ENCODE peak calls at places on chromosomes 6 and 20, in four cellular contexts. One of them, this sample, is unnamed.

GRCh38 chr6:116764961-116765841 is at the start of gene FAM162B:
- DNase-seq in fibroblast of pulmonary artery: peak
- DNase-seq in endothelial cell: peak
- DNase-seq in RWPE1: peak
- DNase-seq in this sample: no peak

GRCh38 chr20:58481541-58482021 is 33.6 kb downstream of the APCDD1L start:
- DNase-seq in RWPE1: peak
- DNase-seq in endothelial cell: peak
- DNase-seq in fibroblast of pulmonary artery: peak
- DNase-seq in this sample: peak

GRCh38 chr6:34390531-34391013 is 1.9 kb downstream of the NUDT3 start:
- DNase-seq in RWPE1: no peak
- DNase-seq in fibroblast of pulmonary artery: no peak
- DNase-seq in endothelial cell: no peak
- DNase-seq in this sample: no peak

GRCh38 chr20:5168582-5169396 is 42.0 kb downstream of the CDS2 start:
- DNase-seq in RWPE1: peak
- DNase-seq in endothelial cell: peak
- DNase-seq in fibroblast of pulmonary artery: peak
- DNase-seq in this sample: no peak

GRCh38 chr20:16714242-16714641 is 15.6 kb upstream of the SNRPB2 start:
- DNase-seq in fibroblast of pulmonary artery: no peak
- DNase-seq in endothelial cell: no peak
- DNase-seq in RWPE1: no peak
- DNase-seq in this sample: no peak

GRCh38 chr6:31961616-31962015 is 2.6 kb downstream of the SKIC2 start:
- DNase-seq in endothelial cell: no peak
- DNase-seq in RWPE1: no peak
- DNase-seq in fibroblast of pulmonary artery: no peak
- DNase-seq in this sample: no peak

GRCh38 chr20:57727863-57728262 is 18.0 kb upstream of the PMEPA1 start:
- DNase-seq in RWPE1: no peak
- DNase-seq in endothelial cell: no peak
- DNase-seq in fibroblast of pulmonary artery: no peak
- DNase-seq in this sample: no peak

GRCh38 chr6:13030421-13030820 is 297.9 kb downstream of the TBC1D7 start:
- DNase-seq in endothelial cell: no peak
- DNase-seq in RWPE1: no peak
- DNase-seq in fibroblast of pulmonary artery: no peak
- DNase-seq in this sample: no peak

GRCh38 chr20:828987-829386 is 4.5 kb upstream of the FAM110A start:
- DNase-seq in endothelial cell: no peak
- DNase-seq in RWPE1: no peak
- DNase-seq in fibroblast of pulmonary artery: no peak
- DNase-seq in this sample: no peak

GRCh38 chr6:143196525-143197225 is 136.0 kb downstream of the AIG1 start:
- DNase-seq in fibroblast of pulmonary artery: peak
- DNase-seq in endothelial cell: no peak
- DNase-seq in RWPE1: no peak
- DNase-seq in this sample: no peak

GRCh38 chr20:62599216-62600110 is 42.8 kb upstream of the SLCO4A1 start:
- DNase-seq in fibroblast of pulmonary artery: no peak
- DNase-seq in RWPE1: no peak
- DNase-seq in endothelial cell: no peak
- DNase-seq in this sample: no peak

GRCh38 chr6:156601821-156602301 is 175.3 kb upstream of the ARID1B start:
- DNase-seq in RWPE1: no peak
- DNase-seq in endothelial cell: no peak
- DNase-seq in fibroblast of pulmonary artery: no peak
- DNase-seq in this sample: no peak

GRCh38 chr6:22784611-22785010 is 215.2 kb downstream of the HDGFL1 start:
- DNase-seq in endothelial cell: no peak
- DNase-seq in RWPE1: no peak
- DNase-seq in fibroblast of pulmonary artery: peak
- DNase-seq in this sample: no peak

GRCh38 chr20:6886065-6886729 is 118.7 kb downstream of the BMP2 start:
- DNase-seq in endothelial cell: no peak
- DNase-seq in fibroblast of pulmonary artery: no peak
- DNase-seq in RWPE1: no peak
- DNase-seq in this sample: no peak

GRCh38 chr6:37251211-37251610 is 6.4 kb upstream of the TBC1D22B start:
- DNase-seq in endothelial cell: no peak
- DNase-seq in fibroblast of pulmonary artery: peak
- DNase-seq in RWPE1: no peak
- DNase-seq in this sample: no peak

GRCh38 chr6:116096979-116097816 is 3.5 kb upstream of the NT5DC1 start:
- DNase-seq in endothelial cell: no peak
- DNase-seq in fibroblast of pulmonary artery: peak
- DNase-seq in RWPE1: no peak
- DNase-seq in this sample: no peak

GRCh38 chr6:87617405-87617804 is 27.5 kb downstream of the ORC3 start:
- DNase-seq in endothelial cell: no peak
- DNase-seq in fibroblast of pulmonary artery: no peak
- DNase-seq in RWPE1: no peak
- DNase-seq in this sample: no peak

GRCh38 chr6:32949113-32949512 is 3.8 kb downstream of the HLA-DMA start:
- DNase-seq in endothelial cell: no peak
- DNase-seq in fibroblast of pulmonary artery: no peak
- DNase-seq in RWPE1: no peak
- DNase-seq in this sample: no peak

GRCh38 chr20:45994761-45995160 is 13.9 kb upstream of the MMP9 start:
- DNase-seq in endothelial cell: no peak
- DNase-seq in fibroblast of pulmonary artery: no peak
- DNase-seq in RWPE1: no peak
- DNase-seq in this sample: no peak

GRCh38 chr6:37657117-37657886 is 40.4 kb downstream of the MDGA1 start:
- DNase-seq in endothelial cell: no peak
- DNase-seq in RWPE1: peak
- DNase-seq in fibroblast of pulmonary artery: no peak
- DNase-seq in this sample: no peak

GRCh38 chr20:58075565-58075964 is 152.9 kb downstream of the ANKRD60 start:
- DNase-seq in endothelial cell: no peak
- DNase-seq in fibroblast of pulmonary artery: no peak
- DNase-seq in RWPE1: no peak
- DNase-seq in this sample: no peak

GRCh38 chr6:14121936-14122344 is 4.4 kb downstream of the CD83 start:
- DNase-seq in fibroblast of pulmonary artery: no peak
- DNase-seq in RWPE1: no peak
- DNase-seq in endothelial cell: no peak
- DNase-seq in this sample: peak

GRCh38 chr6:16769986-16770376 is 8.7 kb upstream of the ATXN1 start:
- DNase-seq in fibroblast of pulmonary artery: peak
- DNase-seq in endothelial cell: no peak
- DNase-seq in RWPE1: no peak
- DNase-seq in this sample: no peak

GRCh38 chr20:4064118-4064962 is 49.0 kb upstream of the RNF24 start:
- DNase-seq in RWPE1: peak
- DNase-seq in endothelial cell: no peak
- DNase-seq in fibroblast of pulmonary artery: peak
- DNase-seq in this sample: no peak

GRCh38 chr6:156699017-156699421 is 78.2 kb upstream of the ARID1B start:
- DNase-seq in RWPE1: peak
- DNase-seq in endothelial cell: no peak
- DNase-seq in fibroblast of pulmonary artery: peak
- DNase-seq in this sample: no peak

GRCh38 chr6:152642578-152643375 is 5.6 kb upstream of the SYNE1 start:
- DNase-seq in RWPE1: peak
- DNase-seq in fibroblast of pulmonary artery: peak
- DNase-seq in endothelial cell: peak
- DNase-seq in this sample: peak

GRCh38 chr6:136550045-136550329 is 235 bp downstream of the MAP7 start:
- DNase-seq in RWPE1: peak
- DNase-seq in fibroblast of pulmonary artery: no peak
- DNase-seq in endothelial cell: peak
- DNase-seq in this sample: peak
- TF ChIP-seq CTCF in RWPE1: no peak
- TF ChIP-seq CTCF in fibroblast of pulmonary artery: no peak
- TF ChIP-seq CTCF in endothelial cell: no peak
- TF ChIP-seq CTCF in this sample: no peak

GRCh38 chr6:4145083-4145482 is 9.7 kb upstream of the ECI2 start:
- DNase-seq in fibroblast of pulmonary artery: no peak
- DNase-seq in endothelial cell: no peak
- DNase-seq in RWPE1: no peak
- DNase-seq in this sample: no peak
- TF ChIP-seq CTCF in fibroblast of pulmonary artery: no peak
- TF ChIP-seq CTCF in endothelial cell: no peak
- TF ChIP-seq CTCF in RWPE1: no peak
- TF ChIP-seq CTCF in this sample: no peak

GRCh38 chr6:7673063-7673536 is 52.8 kb upstream of the BMP6 start:
- DNase-seq in RWPE1: peak
- DNase-seq in fibroblast of pulmonary artery: peak
- DNase-seq in endothelial cell: peak
- DNase-seq in this sample: no peak

GRCh38 chr6:7671581-7671980 is 54.3 kb upstream of the BMP6 start:
- DNase-seq in fibroblast of pulmonary artery: peak
- DNase-seq in RWPE1: no peak
- DNase-seq in endothelial cell: no peak
- DNase-seq in this sample: no peak

GRCh38 chr6:7671076-7671475 is 54.8 kb upstream of the BMP6 start:
- DNase-seq in RWPE1: peak
- DNase-seq in endothelial cell: no peak
- DNase-seq in fibroblast of pulmonary artery: peak
- DNase-seq in this sample: no peak

GRCh38 chr6:7672066-7673062 is 53.5 kb upstream of the BMP6 start:
- DNase-seq in RWPE1: no peak
- DNase-seq in fibroblast of pulmonary artery: no peak
- DNase-seq in endothelial cell: no peak
- DNase-seq in this sample: no peak

GRCh38 chr6:7669742-7670141 is 56.2 kb upstream of the BMP6 start:
- DNase-seq in endothelial cell: no peak
- DNase-seq in fibroblast of pulmonary artery: no peak
- DNase-seq in RWPE1: no peak
- DNase-seq in this sample: no peak
- TF ChIP-seq CTCF in endothelial cell: no peak
- TF ChIP-seq CTCF in fibroblast of pulmonary artery: no peak
- TF ChIP-seq CTCF in RWPE1: no peak
- TF ChIP-seq CTCF in this sample: no peak

DNA sequence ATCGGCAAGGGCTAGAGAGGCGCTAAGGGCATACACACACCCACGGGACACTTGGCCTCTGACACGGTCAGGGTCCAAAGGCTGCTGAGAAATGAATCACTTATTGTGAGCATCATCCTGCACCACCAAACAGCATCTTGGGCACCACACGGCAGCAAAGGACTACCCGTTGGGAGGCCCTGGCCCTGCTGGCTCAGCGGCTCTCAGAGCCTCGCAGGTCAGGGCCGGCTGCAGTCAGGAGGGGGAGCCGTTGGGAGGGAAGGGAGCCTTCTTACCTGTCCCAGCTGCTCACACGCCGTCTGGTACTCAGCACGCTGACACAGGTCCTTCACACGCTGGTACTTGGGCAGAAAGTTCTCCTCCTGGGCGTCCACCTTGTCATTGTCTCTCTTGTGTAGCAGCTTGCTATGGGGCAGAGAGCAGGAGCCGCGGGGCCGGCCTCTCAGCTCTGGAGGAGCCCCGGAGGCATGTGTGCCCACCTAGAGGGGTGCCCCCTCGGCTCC is 109.0 kb downstream of the SULF2 start:
- DNase-seq in endothelial cell: no peak
- DNase-seq in fibroblast of pulmonary artery: no peak
- DNase-seq in RWPE1: no peak
- DNase-seq in this sample: no peak
- TF ChIP-seq CTCF in endothelial cell: no peak
- TF ChIP-seq CTCF in fibroblast of pulmonary artery: no peak
- TF ChIP-seq CTCF in RWPE1: no peak
- TF ChIP-seq CTCF in this sample: no peak

DNA sequence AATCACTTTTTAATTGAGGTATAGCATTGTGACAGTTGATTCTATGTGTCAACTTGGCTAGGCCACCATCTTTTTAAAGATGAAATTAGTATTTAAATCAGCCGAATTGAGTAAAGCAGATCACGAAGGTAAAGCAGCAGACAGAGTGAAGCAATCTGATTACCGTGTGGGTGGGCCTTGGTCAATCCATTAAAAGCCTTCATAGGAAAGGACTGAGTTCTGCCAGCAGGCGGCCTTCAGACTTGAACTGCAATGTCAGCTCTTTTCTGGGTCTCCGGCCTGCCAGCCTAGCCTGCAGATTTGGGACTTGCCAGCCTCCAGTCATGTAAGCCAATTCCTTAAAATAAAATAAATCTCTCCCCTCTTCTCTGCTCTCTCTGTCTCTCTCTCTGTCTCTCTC is 22.4 kb upstream of the TGM2 start:
- DNase-seq in endothelial cell: no peak
- DNase-seq in RWPE1: no peak
- DNase-seq in fibroblast of pulmonary artery: no peak
- DNase-seq in this sample: no peak
- TF ChIP-seq CTCF in endothelial cell: no peak
- TF ChIP-seq CTCF in RWPE1: no peak
- TF ChIP-seq CTCF in fibroblast of pulmonary artery: peak
- TF ChIP-seq CTCF in this sample: no peak

DNA sequence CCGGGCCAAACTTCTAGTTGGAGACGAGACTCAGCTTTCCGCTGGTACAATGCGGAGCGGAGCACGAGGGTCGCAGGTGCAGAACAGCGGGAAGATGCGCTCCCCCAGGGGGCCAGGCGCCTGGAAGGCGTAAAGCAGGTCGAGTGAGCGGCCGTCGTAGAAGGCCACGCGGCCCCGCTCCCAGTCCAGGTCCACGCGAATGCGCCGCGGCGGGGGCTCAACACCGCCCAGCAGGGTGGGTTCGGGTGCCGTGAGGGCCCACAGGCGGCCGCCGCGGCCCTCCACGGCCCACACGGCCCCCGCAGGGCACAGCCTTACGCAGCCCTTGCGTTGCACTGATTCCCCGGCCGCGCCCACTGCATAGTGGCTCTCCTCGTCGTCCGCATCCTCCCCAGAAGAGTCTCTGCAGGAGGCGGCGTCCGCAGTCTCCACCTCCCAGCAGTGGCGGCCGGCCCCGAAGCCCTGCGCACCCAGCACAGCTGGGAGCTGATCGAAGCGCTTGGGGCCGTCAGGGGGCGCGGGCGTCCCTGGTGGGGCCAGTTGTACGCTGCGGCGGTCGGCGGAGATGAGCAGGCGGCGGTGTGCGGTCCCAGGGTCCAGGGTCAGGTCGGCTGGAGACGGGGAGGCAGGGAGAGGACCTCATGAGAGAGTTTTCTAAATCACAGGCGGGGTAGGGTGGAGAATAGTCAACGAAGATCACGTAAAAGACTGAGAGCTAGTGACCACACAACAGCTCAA is 4.3 kb downstream of the PPP1R11 start:
- DNase-seq in endothelial cell: peak
- DNase-seq in RWPE1: no peak
- DNase-seq in fibroblast of pulmonary artery: peak
- DNase-seq in this sample: peak
- TF ChIP-seq CTCF in endothelial cell: no peak
- TF ChIP-seq CTCF in RWPE1: no peak
- TF ChIP-seq CTCF in fibroblast of pulmonary artery: peak
- TF ChIP-seq CTCF in this sample: no peak

DNA sequence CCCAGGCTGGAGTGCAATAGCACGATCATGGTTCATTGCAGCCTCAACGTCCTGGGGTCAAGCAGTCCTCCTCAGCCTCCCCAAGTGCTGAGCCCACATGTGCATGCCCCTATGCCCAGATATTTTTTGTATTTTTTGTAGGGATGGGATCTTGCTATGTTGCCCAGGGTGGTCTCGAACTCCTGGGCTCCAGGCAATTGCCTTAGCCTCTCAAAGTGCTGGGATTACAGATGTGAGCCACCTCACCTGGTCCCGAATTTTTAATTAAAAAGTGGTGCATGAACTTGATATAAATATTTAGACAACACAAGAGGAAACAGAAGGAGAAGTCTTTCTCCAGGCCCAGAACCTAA is 7.1 kb upstream of the RNF114 start:
- DNase-seq in fibroblast of pulmonary artery: no peak
- DNase-seq in RWPE1: no peak
- DNase-seq in endothelial cell: no peak
- DNase-seq in this sample: no peak
- TF ChIP-seq CTCF in fibroblast of pulmonary artery: no peak
- TF ChIP-seq CTCF in RWPE1: no peak
- TF ChIP-seq CTCF in endothelial cell: no peak
- TF ChIP-seq CTCF in this sample: no peak